ENCODE peak calls at places on chromosomes 11 and 22, in eight cellular contexts. One of them, this sample, is unnamed. For H3K4me1, the result is how much of the 10 kb centered on the place peaks cover.

GRCh38 chr11:11306855-11307254 is 46.2 kb downstream of the CSNK2A3 start:
- DNase-seq in right lobe of liver: no peak
- DNase-seq in HepG2: no peak
- DNase-seq in adrenal gland: no peak
- DNase-seq in tibial nerve: no peak
- DNase-seq in heart left ventricle: no peak
- DNase-seq in prostate gland: no peak
- DNase-seq in stomach: no peak
- DNase-seq in this sample: no peak

GRCh38 chr22:20508815-20509271 is 1.4 kb downstream of the MED15 start:
- DNase-seq in right lobe of liver: no peak
- DNase-seq in stomach: no peak
- DNase-seq in heart left ventricle: no peak
- DNase-seq in prostate gland: no peak
- DNase-seq in tibial nerve: no peak
- DNase-seq in HepG2: no peak
- DNase-seq in adrenal gland: no peak
- DNase-seq in this sample: no peak

GRCh38 chr22:44583854-44584253 is 85.8 kb upstream of the RTL6 start:
- DNase-seq in heart left ventricle: no peak
- DNase-seq in tibial nerve: no peak
- DNase-seq in stomach: no peak
- DNase-seq in prostate gland: no peak
- DNase-seq in HepG2: no peak
- DNase-seq in adrenal gland: peak
- DNase-seq in right lobe of liver: peak
- DNase-seq in this sample: peak

GRCh38 chr11:27462543-27462942 is 10.0 kb downstream of the LGR4 start:
- DNase-seq in HepG2: no peak
- DNase-seq in right lobe of liver: no peak
- DNase-seq in prostate gland: no peak
- DNase-seq in heart left ventricle: no peak
- DNase-seq in adrenal gland: no peak
- DNase-seq in stomach: no peak
- DNase-seq in tibial nerve: no peak
- DNase-seq in this sample: no peak

GRCh38 chr22:19448076-19448607 is 631 bp upstream of the C22orf39 start:
- DNase-seq in HepG2: peak
- DNase-seq in tibial nerve: no peak
- DNase-seq in heart left ventricle: no peak
- DNase-seq in adrenal gland: peak
- DNase-seq in stomach: peak
- DNase-seq in right lobe of liver: no peak
- DNase-seq in prostate gland: peak
- DNase-seq in this sample: no peak

GRCh38 chr11:38718049-38718448 is 2120.0 kb upstream of the RAG2 start:
- DNase-seq in stomach: no peak
- DNase-seq in prostate gland: no peak
- DNase-seq in HepG2: peak
- DNase-seq in tibial nerve: no peak
- DNase-seq in right lobe of liver: no peak
- DNase-seq in heart left ventricle: no peak
- DNase-seq in adrenal gland: no peak
- DNase-seq in this sample: no peak

GRCh38 chr11:36312593-36312990 is 16.5 kb downstream of the PRR5L start:
- DNase-seq in tibial nerve: no peak
- DNase-seq in prostate gland: no peak
- DNase-seq in HepG2: no peak
- DNase-seq in stomach: no peak
- DNase-seq in adrenal gland: no peak
- DNase-seq in heart left ventricle: no peak
- DNase-seq in right lobe of liver: no peak
- DNase-seq in this sample: no peak

GRCh38 chr11:28763876-28764275 is 655.7 kb downstream of the METTL15 start:
- DNase-seq in tibial nerve: no peak
- DNase-seq in prostate gland: no peak
- DNase-seq in HepG2: no peak
- DNase-seq in heart left ventricle: no peak
- DNase-seq in adrenal gland: no peak
- DNase-seq in stomach: no peak
- DNase-seq in right lobe of liver: no peak
- DNase-seq in this sample: no peak

GRCh38 chr22:45421349-45422057 is 8.0 kb downstream of the RIBC2 start:
- DNase-seq in prostate gland: no peak
- DNase-seq in tibial nerve: no peak
- DNase-seq in heart left ventricle: no peak
- DNase-seq in adrenal gland: no peak
- DNase-seq in stomach: no peak
- DNase-seq in HepG2: no peak
- DNase-seq in right lobe of liver: no peak
- DNase-seq in this sample: no peak

GRCh38 chr11:81963018-81963417 is 770.6 kb downstream of the FAM181B start:
- DNase-seq in stomach: no peak
- DNase-seq in HepG2: peak
- DNase-seq in adrenal gland: no peak
- DNase-seq in heart left ventricle: no peak
- DNase-seq in right lobe of liver: no peak
- DNase-seq in prostate gland: no peak
- DNase-seq in tibial nerve: no peak
- DNase-seq in this sample: no peak

GRCh38 chr11:11973361-11973800 is 35.0 kb downstream of the DKK3 start:
- DNase-seq in tibial nerve: peak
- DNase-seq in adrenal gland: peak
- DNase-seq in HepG2: no peak
- DNase-seq in stomach: peak
- DNase-seq in heart left ventricle: peak
- DNase-seq in prostate gland: peak
- DNase-seq in right lobe of liver: peak
- DNase-seq in this sample: peak

GRCh38 chr11:61694971-61695706 is 14.9 kb downstream of the DAGLA start:
- DNase-seq in stomach: peak
- DNase-seq in adrenal gland: no peak
- DNase-seq in prostate gland: peak
- DNase-seq in right lobe of liver: no peak
- DNase-seq in tibial nerve: no peak
- DNase-seq in HepG2: peak
- DNase-seq in heart left ventricle: peak
- DNase-seq in this sample: peak

GRCh38 chr11:68840661-68841653 is 759 bp downstream of the CPT1A start:
- DNase-seq in stomach: peak
- DNase-seq in tibial nerve: no peak
- DNase-seq in adrenal gland: peak
- DNase-seq in right lobe of liver: peak
- DNase-seq in heart left ventricle: peak
- DNase-seq in HepG2: no peak
- DNase-seq in prostate gland: peak
- DNase-seq in this sample: peak

GRCh38 chr11:66112640-66113098 is 42.6 kb downstream of the PACS1 start:
- DNase-seq in prostate gland: no peak
- DNase-seq in tibial nerve: peak
- DNase-seq in HepG2: no peak
- DNase-seq in heart left ventricle: peak
- DNase-seq in adrenal gland: no peak
- DNase-seq in right lobe of liver: peak
- DNase-seq in stomach: no peak
- DNase-seq in this sample: no peak

GRCh38 chr11:125268611-125269010 is 104.1 kb downstream of the PKNOX2 start:
- DNase-seq in tibial nerve: no peak
- DNase-seq in stomach: no peak
- DNase-seq in HepG2: no peak
- DNase-seq in heart left ventricle: peak
- DNase-seq in right lobe of liver: no peak
- DNase-seq in adrenal gland: no peak
- DNase-seq in prostate gland: no peak
- DNase-seq in this sample: no peak

GRCh38 chr11:107593941-107594340 is 3.0 kb downstream of the ELMOD1 start:
- DNase-seq in tibial nerve: no peak
- DNase-seq in heart left ventricle: no peak
- DNase-seq in HepG2: no peak
- DNase-seq in adrenal gland: no peak
- DNase-seq in right lobe of liver: no peak
- DNase-seq in prostate gland: no peak
- DNase-seq in stomach: no peak
- DNase-seq in this sample: no peak

GRCh38 chr11:47004595-47005033 is 68.1 kb downstream of the CSTPP1 start:
- DNase-seq in heart left ventricle: peak
- DNase-seq in adrenal gland: peak
- DNase-seq in prostate gland: peak
- DNase-seq in tibial nerve: peak
- DNase-seq in HepG2: peak
- DNase-seq in right lobe of liver: peak
- DNase-seq in stomach: peak
- DNase-seq in this sample: no peak

GRCh38 chr22:27124336-27125023 is 467.1 kb downstream of the MIAT start:
- DNase-seq in stomach: no peak
- DNase-seq in heart left ventricle: peak
- DNase-seq in HepG2: no peak
- DNase-seq in adrenal gland: no peak
- DNase-seq in prostate gland: no peak
- DNase-seq in tibial nerve: no peak
- DNase-seq in right lobe of liver: no peak
- DNase-seq in this sample: no peak

GRCh38 chr22:50548913-50549790 is 3.5 kb downstream of the KLHDC7B start:
- DNase-seq in right lobe of liver: no peak
- DNase-seq in HepG2: no peak
- DNase-seq in prostate gland: no peak
- DNase-seq in stomach: no peak
- DNase-seq in heart left ventricle: no peak
- DNase-seq in tibial nerve: no peak
- DNase-seq in adrenal gland: no peak
- DNase-seq in this sample: no peak

GRCh38 chr11:70772950-70773349 is 374.6 kb downstream of the CTTN start:
- DNase-seq in HepG2: peak
- DNase-seq in adrenal gland: no peak
- DNase-seq in tibial nerve: no peak
- DNase-seq in prostate gland: no peak
- DNase-seq in stomach: no peak
- DNase-seq in heart left ventricle: no peak
- DNase-seq in right lobe of liver: no peak
- DNase-seq in this sample: no peak

GRCh38 chr11:81026008-81026407 is 1585.2 kb upstream of the TENM4 start:
- DNase-seq in tibial nerve: no peak
- DNase-seq in HepG2: no peak
- DNase-seq in stomach: no peak
- DNase-seq in heart left ventricle: no peak
- DNase-seq in prostate gland: no peak
- DNase-seq in adrenal gland: no peak
- DNase-seq in right lobe of liver: no peak
- DNase-seq in this sample: no peak

GRCh38 chr11:64804346-64805210 is 1.6 kb upstream of the MAP4K2 start:
- DNase-seq in adrenal gland: no peak
- DNase-seq in prostate gland: no peak
- DNase-seq in heart left ventricle: no peak
- DNase-seq in stomach: no peak
- DNase-seq in HepG2: no peak
- DNase-seq in right lobe of liver: no peak
- DNase-seq in tibial nerve: no peak
- DNase-seq in this sample: no peak
- H3K4me3 ChIP-seq in adrenal gland: no peak
- H3K4me3 ChIP-seq in prostate gland: no peak
- H3K4me3 ChIP-seq in heart left ventricle: no peak
- H3K4me3 ChIP-seq in stomach: peak
- H3K4me3 ChIP-seq in HepG2: no peak
- H3K4me3 ChIP-seq in right lobe of liver: no peak
- H3K4me3 ChIP-seq in tibial nerve: no peak
- H3K4me3 ChIP-seq in this sample: peak

GRCh38 chr11:3165916-3166267 is 782 bp upstream of the OSBPL5 start:
- DNase-seq in HepG2: no peak
- DNase-seq in heart left ventricle: no peak
- DNase-seq in adrenal gland: peak
- DNase-seq in tibial nerve: no peak
- DNase-seq in stomach: no peak
- DNase-seq in right lobe of liver: peak
- DNase-seq in prostate gland: no peak
- DNase-seq in this sample: peak
- H3K4me1 ChIP-seq in HepG2: under half
- H3K4me1 ChIP-seq in heart left ventricle: under half
- H3K4me1 ChIP-seq in adrenal gland: under half
- H3K4me1 ChIP-seq in tibial nerve: half or more
- H3K4me1 ChIP-seq in stomach: under half
- H3K4me1 ChIP-seq in right lobe of liver: under half
- H3K4me1 ChIP-seq in prostate gland: under half
- H3K4me1 ChIP-seq in this sample: half or more

DNA sequence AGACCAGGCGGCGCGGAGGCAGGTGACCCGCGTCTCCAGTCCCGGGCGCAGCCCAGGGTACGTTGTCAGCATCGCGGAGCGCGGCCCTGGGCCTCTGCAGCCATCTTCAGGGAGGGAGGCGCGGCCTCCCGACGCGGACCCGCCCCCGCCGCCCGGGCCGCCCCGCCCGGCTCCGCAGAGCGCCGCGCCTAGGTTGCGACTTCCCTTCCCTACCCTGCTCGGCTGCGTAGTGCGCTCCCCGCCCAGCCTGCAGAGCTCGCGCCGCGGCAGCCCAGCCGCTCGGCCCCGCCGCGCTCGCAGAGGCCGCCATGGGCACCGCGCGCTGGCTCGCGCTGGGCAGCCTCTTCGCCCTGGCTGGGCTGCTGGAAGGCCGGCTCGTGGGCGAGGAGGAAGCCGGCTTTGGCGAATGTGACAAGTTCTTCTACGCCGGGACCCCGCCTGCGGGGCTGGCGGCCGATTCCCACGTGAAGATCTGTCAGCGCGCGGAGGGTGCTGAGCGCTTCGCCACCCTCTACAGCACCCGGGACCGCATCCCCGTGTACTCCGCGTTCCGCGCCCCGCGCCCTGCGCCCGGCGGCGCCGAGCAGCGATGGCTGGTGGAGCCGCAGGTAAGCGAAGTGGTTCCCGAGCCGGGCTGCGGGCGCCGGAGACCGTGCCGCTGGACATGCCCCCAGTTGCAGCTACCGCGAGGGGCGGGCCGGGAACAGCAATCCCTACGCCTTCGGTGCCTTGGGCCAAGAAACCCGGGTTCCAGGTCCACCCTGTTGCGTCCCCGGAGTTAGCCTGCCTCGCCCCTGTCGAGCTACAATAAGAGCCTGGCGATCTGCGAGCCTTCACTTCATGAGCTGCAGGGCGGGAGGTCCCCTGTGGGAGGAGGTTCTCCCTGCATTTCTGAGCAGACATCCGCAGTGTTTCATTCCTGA is at the start of gene ENDOD1:
- DNase-seq in tibial nerve: peak
- DNase-seq in heart left ventricle: peak
- DNase-seq in right lobe of liver: peak
- DNase-seq in adrenal gland: peak
- DNase-seq in prostate gland: peak
- DNase-seq in stomach: peak
- DNase-seq in HepG2: peak
- DNase-seq in this sample: peak
- TF ChIP-seq POLR2A in tibial nerve: peak
- TF ChIP-seq POLR2A in heart left ventricle: no peak
- TF ChIP-seq POLR2A in right lobe of liver: peak
- TF ChIP-seq POLR2A in adrenal gland: peak
- TF ChIP-seq POLR2A in prostate gland: peak
- TF ChIP-seq POLR2A in stomach: no peak
- TF ChIP-seq POLR2A in HepG2: no peak
- TF ChIP-seq POLR2A in this sample: peak

DNA sequence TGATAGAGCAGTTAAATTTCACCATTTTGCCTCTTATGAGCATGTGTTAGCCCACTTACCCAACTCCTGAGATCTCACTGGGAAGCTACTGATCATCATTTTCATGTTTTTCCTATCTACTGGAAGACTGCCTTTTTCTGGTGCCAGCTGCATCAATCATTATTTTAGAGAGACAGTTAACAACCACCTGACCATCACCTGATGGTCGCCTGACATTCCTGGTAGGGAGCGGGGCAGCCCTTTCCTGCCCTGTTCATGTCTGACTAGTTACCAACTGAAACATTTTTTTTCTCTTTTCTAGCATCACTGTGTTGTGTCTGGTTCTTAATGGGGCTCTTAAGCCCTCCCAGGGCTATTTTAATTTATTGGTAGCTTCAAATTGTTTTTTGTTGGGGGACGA is 20.2 kb upstream of the PATL1 start:
- DNase-seq in HepG2: no peak
- DNase-seq in adrenal gland: no peak
- DNase-seq in heart left ventricle: no peak
- DNase-seq in stomach: no peak
- DNase-seq in right lobe of liver: no peak
- DNase-seq in prostate gland: no peak
- DNase-seq in tibial nerve: no peak
- DNase-seq in this sample: no peak
- H3K4me3 ChIP-seq in HepG2: no peak
- H3K4me3 ChIP-seq in adrenal gland: no peak
- H3K4me3 ChIP-seq in heart left ventricle: no peak
- H3K4me3 ChIP-seq in stomach: no peak
- H3K4me3 ChIP-seq in right lobe of liver: no peak
- H3K4me3 ChIP-seq in prostate gland: no peak
- H3K4me3 ChIP-seq in tibial nerve: no peak
- H3K4me3 ChIP-seq in this sample: no peak